ENCODE peak calls at places on chromosomes 12 and 14, in six cellular contexts. P, R, Z, A, V and M are unnamed samples.

GRCh38 chr12:112836736-112837628 is 45.4 kb downstream of the RPH3A start:
- DNase-seq in P (no peak), A (no peak), V (no peak), Z (no peak), R (no peak), M (no peak)

GRCh38 chr14:30656190-30656632 is 34.1 kb downstream of the SCFD1 start:
- DNase-seq in R (no peak), V (peak; percentile 41), Z (no peak), A (peak; percentile 51), P (peak; percentile 26), M (no peak)

GRCh38 chr12:29309320-29309902 is 71.6 kb downstream of the ERGIC2 start:
- DNase-seq in Z (no peak), P (peak; percentile 47), V (peak; percentile 63), R (no peak), A (no peak), M (no peak)

GRCh38 chr12:121811434-121812319 is 7.9 kb downstream of the SETD1B start:
- DNase-seq in A (peak; percentile 92), R (peak; percentile 92), P (peak; percentile 66), V (peak; percentile 67), Z (peak; percentile 75), M (no peak)

GRCh38 chr12:117890644-117891043 is 78.1 kb downstream of the KSR2 start:
- DNase-seq in P (no peak), V (no peak), A (no peak), R (no peak), Z (no peak), M (no peak)

GRCh38 chr12:77031745-77032144 is 33.6 kb downstream of the E2F7 start:
- DNase-seq in A (no peak), P (peak; percentile 61), V (peak; percentile 40), Z (no peak), R (no peak), M (no peak)

GRCh38 chr14:49607583-49607982 is 8.8 kb downstream of the LRR1 start:
- DNase-seq in Z (no peak), A (no peak), V (no peak), R (no peak), P (no peak), M (no peak)

GRCh38 chr14:89701079-89702043 is 253.2 kb downstream of the EFCAB11 start:
- DNase-seq in R (peak; percentile 97), Z (peak; percentile 92), V (peak; percentile 79), P (peak; percentile 62), A (peak; percentile 93), M (peak; percentile 49)

GRCh38 chr12:116659771-116660481 is 77.9 kb downstream of the SPRING1 start:
- DNase-seq in R (no peak), Z (no peak), P (peak; percentile 49), V (no peak), A (no peak), M (no peak)

GRCh38 chr12:105674871-105675699 is 344.6 kb downstream of the C12orf75 start:
- DNase-seq in A (no peak), R (no peak), P (peak; percentile 24), V (no peak), Z (no peak), M (no peak)

GRCh38 chr12:127172857-127173256 is 1094.1 kb upstream of the TMEM132C start:
- DNase-seq in R (no peak), Z (no peak), V (peak; percentile 7), A (no peak), P (peak; percentile 6), M (no peak)

GRCh38 chr14:50928002-50928635 is 16.2 kb downstream of the PYGL start:
- DNase-seq in V (peak; percentile 74), A (no peak), P (peak; percentile 85), R (no peak), Z (no peak), M (no peak)

GRCh38 chr12:14188761-14189160 is 176.7 kb upstream of the ATF7IP start:
- DNase-seq in Z (no peak), R (no peak), V (no peak), P (no peak), A (no peak), M (no peak)

GRCh38 chr12:127496255-127496654 is 770.7 kb upstream of the TMEM132C start:
- DNase-seq in P (no peak), R (no peak), V (no peak), A (peak; percentile 40), Z (no peak), M (no peak)

GRCh38 chr12:107903377-107904061 is 129.0 kb downstream of the ASCL4 start:
- DNase-seq in A (peak; percentile 88), Z (peak; percentile 33), P (no peak), R (peak; percentile 83), V (no peak), M (no peak)

GRCh38 chr12:128810182-128811127 is 13.3 kb downstream of the SLC15A4 start:
- DNase-seq in V (no peak), A (peak; percentile 48), R (peak; percentile 80), P (no peak), Z (peak; percentile 65), M (peak; percentile 55)

GRCh38 chr14:28773917-28774691 is 7.5 kb downstream of the FOXG1 start:
- DNase-seq in P (peak; percentile 30), A (peak; percentile 92), R (no peak), Z (no peak), V (peak; percentile 55), M (no peak)

GRCh38 chr12:51519755-51520154 is 71.3 kb upstream of the SCN8A start:
- DNase-seq in Z (no peak), V (no peak), A (no peak), R (no peak), P (no peak), M (no peak)

GRCh38 chr12:117105902-117106301 is 6.7 kb upstream of the TESC start:
- DNase-seq in Z (no peak), A (no peak), P (no peak), V (no peak), R (no peak), M (no peak)

GRCh38 chr12:98699568-98699967 is 54.5 kb downstream of the APAF1 start:
- DNase-seq in V (peak; percentile 46), Z (no peak), R (no peak), P (peak; percentile 7), A (no peak), M (no peak)

GRCh38 chr14:89616425-89617141 is 199.6 kb upstream of the FOXN3 start:
- DNase-seq in R (no peak), P (peak; percentile 39), Z (no peak), A (no peak), V (peak; percentile 46), M (no peak)

GRCh38 chr12:111105294-111105693 is 184.9 kb upstream of the MYL2 start:
- DNase-seq in Z (no peak), P (no peak), V (no peak), R (no peak), A (no peak), M (no peak)

GRCh38 chr12:71797506-71797905 is 42.1 kb upstream of the TBC1D15 start:
- DNase-seq in V (no peak), P (no peak), Z (no peak), A (no peak), R (no peak), M (no peak)

GRCh38 chr12:83642205-83642604 is 955.5 kb downstream of the TMTC2 start:
- DNase-seq in A (no peak), V (no peak), Z (no peak), R (no peak), P (no peak), M (no peak)

GRCh38 chr14:30211326-30211725 is 283.7 kb upstream of the PRKD1 start:
- DNase-seq in A (no peak), R (no peak), Z (no peak), V (no peak), P (peak; percentile 34), M (no peak)

GRCh38 chr14:69571879-69572633 is 2.6 kb downstream of the CCDC177 start:
- DNase-seq in P (peak; percentile 15), A (no peak), Z (no peak), R (peak; percentile 55), V (peak; percentile 14), M (no peak)

GRCh38 chr14:69574266-69574953 is at the start of gene CCDC177:
- DNase-seq in P (peak; percentile 48), R (peak; percentile 75), A (peak; percentile 94), V (peak; percentile 55), Z (no peak), M (no peak)

GRCh38 chr14:69573841-69574265 is 818 bp downstream of the CCDC177 start:
- DNase-seq in V (peak; percentile 5), Z (no peak), A (peak; percentile 95), P (no peak), R (no peak), M (no peak)

GRCh38 chr14:69572634-69573135 is 2.0 kb downstream of the CCDC177 start:
- DNase-seq in R (no peak), V (no peak), P (no peak), Z (no peak), A (no peak), M (no peak)

GRCh38 chr14:69573205-69573840 is 1.3 kb downstream of the CCDC177 start:
- DNase-seq in Z (no peak), R (no peak), V (no peak), A (no peak), P (no peak), M (no peak)
- H3K27ac ChIP-seq in Z (no peak overlapping the region), R (no peak overlapping the region), V (no peak overlapping the region), A (peak overlapping the region; percentile 100), P (no peak overlapping the region), M (no peak overlapping the region)

DNA sequence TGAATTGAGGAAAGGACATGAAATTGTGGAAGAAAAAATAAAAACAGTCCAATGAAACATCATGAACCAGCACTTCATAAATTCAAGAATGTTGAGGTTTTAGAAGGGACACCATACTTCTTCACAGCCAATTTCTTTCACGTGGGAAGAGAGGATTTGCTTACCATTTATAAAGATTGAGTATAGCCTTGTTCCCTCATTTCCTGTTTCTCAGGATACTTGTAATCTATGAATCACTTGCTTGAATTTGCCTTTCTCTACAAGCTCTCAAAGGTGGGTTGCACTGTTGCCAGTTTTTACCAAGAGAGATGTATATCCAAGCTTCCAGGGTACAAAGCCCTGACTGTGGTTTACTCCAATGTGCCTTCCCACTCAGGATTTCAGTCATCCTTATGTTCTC is 116.1 kb downstream of the DUSP6 start:
- DNase-seq in V (peak; percentile 50), A (no peak), R (no peak), Z (no peak), P (peak; percentile 86), M (no peak)
- H3K4me1 ChIP-seq in V (no peaks in the 10 kb centered on the region), A (no peaks in the 10 kb centered on the region), R (peaks cover 6% of the 10 kb centered on the region), Z (peaks cover 22% of the 10 kb centered on the region), P (peaks cover 13% of the 10 kb centered on the region), M (peaks cover 7% of the 10 kb centered on the region)

DNA sequence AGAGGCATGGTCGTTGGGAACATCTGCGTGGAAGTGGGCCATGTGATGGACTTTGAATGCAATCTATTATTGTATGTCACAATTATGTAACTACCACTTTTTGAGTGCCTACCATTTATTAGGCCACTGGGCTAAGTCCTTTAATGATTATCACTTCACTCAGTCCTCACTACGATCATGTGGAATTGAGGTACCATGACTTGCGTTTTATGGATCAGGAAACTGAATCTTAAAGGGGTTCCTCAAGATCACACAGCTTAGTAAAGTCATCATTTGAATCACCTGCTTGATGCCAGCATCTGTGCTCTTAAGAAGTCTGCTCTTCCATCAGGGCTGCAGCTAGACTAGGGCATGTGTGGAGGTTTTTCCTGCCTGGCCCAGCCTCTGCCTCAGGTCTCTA is 136.7 kb downstream of the DAD1 start:
- DNase-seq in V (no peak), P (no peak), R (no peak), Z (no peak), A (no peak), M (no peak)
- H3K4me3 ChIP-seq in V (no peak overlapping the region), P (no peak overlapping the region), R (no peak overlapping the region), Z (no peak overlapping the region), A (no peak overlapping the region), M (no peak overlapping the region)

DNA sequence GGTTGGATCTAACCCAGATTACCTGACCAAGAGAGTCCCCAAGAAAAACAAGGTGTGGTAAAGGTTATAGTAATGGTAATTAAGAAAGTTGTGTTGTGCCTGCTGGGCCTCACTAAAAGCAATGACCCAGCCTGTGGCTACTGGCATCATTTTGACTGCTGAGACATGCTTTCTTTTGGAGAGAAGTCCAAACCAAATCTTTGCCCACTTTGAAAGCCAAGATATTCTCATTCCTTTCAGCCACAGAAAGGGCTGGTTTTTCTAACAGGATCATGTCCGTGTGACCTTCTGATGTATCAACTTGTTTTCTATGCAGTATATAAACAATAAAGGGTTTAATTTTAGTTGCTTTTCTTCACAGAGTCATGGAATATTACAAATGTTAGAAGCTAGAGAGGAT is 388.6 kb downstream of the RAD51B start:
- DNase-seq in V (peak; percentile 50), P (no peak), R (no peak), A (no peak), Z (no peak), M (no peak)
- H3K27ac ChIP-seq in V (no peak overlapping the region), P (no peak overlapping the region), R (no peak overlapping the region), A (no peak overlapping the region), Z (no peak overlapping the region), M (peak overlapping the region; percentile 73)